ENCODE peak calls at places on chromosomes 6 and 20, in nine cellular contexts. R is activated CD8-positive, alpha-beta T cell treated with anti-CD3 and anti-CD28 coated beads, Interleukin-2, amount 10 ng/mL, durations not matched to agents 7 days and 5 days; L is left lobe of liver; S is pancreas; V is left cardiac atrium; Y is stimulated activated memory B cell treated with anti-CD40 and anti-IgM and Interleukin-4, amounts not matched to agents 10 μg/mL and 1 μg/mL and 100 μg/mL, for 72 hours; X is naive thymus-derived CD4-positive, alpha-beta T cell; M is natural killer cell; P is HepG2. G is an unnamed sample.

GRCh38 chr6:20116792-20117191 is 95.5 kb downstream of the MBOAT1 start:
- ATAC-seq in M (no peak), X (no peak), P (no peak), L (no peak), R (no peak), S (no peak), Y (no peak), V (no peak), G (no peak)

GRCh38 chr20:50309764-50310672 is 119.4 kb downstream of the CEBPB start:
- ATAC-seq in V (no peak), Y (no peak), S (no peak), X (no peak), M (no peak), R (no peak), P (no peak), L (no peak), G (no peak)

GRCh38 chr20:48849779-48850178 is 22.0 kb upstream of the PREX1 start:
- ATAC-seq in X (no peak), L (no peak), S (no peak), R (no peak), M (no peak), V (no peak), Y (no peak), P (no peak), G (no peak)

GRCh38 chr6:54907316-54907715 is 60.7 kb downstream of the FAM83B start:
- ATAC-seq in R (no peak), L (no peak), X (no peak), M (no peak), V (no peak), Y (no peak), S (no peak), P (no peak), G (no peak)

GRCh38 chr6:49979584-49979983 is 10.2 kb upstream of the DEFB113 start:
- ATAC-seq in V (no peak), L (no peak), S (no peak), M (no peak), R (no peak), Y (no peak), P (no peak), X (no peak), G (no peak)

GRCh38 chr6:13113956-13114593 is 214.3 kb downstream of the TBC1D7 start:
- ATAC-seq in P (no peak), X (no peak), V (no peak), S (peak; percentile 78), Y (no peak), L (no peak), R (no peak), M (no peak), G (no peak)

GRCh38 chr6:71582820-71583219 is 294.2 kb downstream of the OGFRL1 start:
- ATAC-seq in S (no peak), P (no peak), X (no peak), Y (no peak), L (no peak), M (no peak), R (no peak), V (no peak), G (no peak)

GRCh38 chr6:34301408-34301807 is 52.6 kb upstream of the SMIM29 start:
- ATAC-seq in M (no peak), R (no peak), Y (no peak), P (no peak), L (peak; percentile 45), V (peak; percentile 89), X (no peak), S (peak; percentile 83), G (peak; percentile 57)

GRCh38 chr6:21107796-21108195 is 485.8 kb upstream of the SOX4 start:
- ATAC-seq in X (no peak), P (no peak), L (no peak), V (no peak), S (no peak), R (no peak), Y (no peak), M (no peak), G (no peak)

GRCh38 chr6:126337323-126337722 is 2.6 kb upstream of the CENPW start:
- ATAC-seq in M (no peak), L (peak; percentile 74), V (peak; percentile 75), P (no peak), S (no peak), R (no peak), Y (no peak), X (peak; percentile 26), G (peak; percentile 83)

GRCh38 chr6:157381631-157382621 is 936 bp downstream of the ZDHHC14 start:
- ATAC-seq in Y (peak; percentile 49), P (no peak), X (peak; percentile 24), R (peak; percentile 19), S (no peak), L (peak; percentile 25), V (no peak), M (peak; percentile 24), G (no peak)

GRCh38 chr6:132153221-132153896 is 202.2 kb upstream of the CCN2 start:
- ATAC-seq in V (no peak), R (no peak), L (no peak), Y (no peak), M (no peak), P (no peak), S (no peak), X (no peak), G (no peak)

GRCh38 chr6:169669889-169670288 is 31.9 kb downstream of the WDR27 start:
- ATAC-seq in P (no peak), V (peak; percentile 41), Y (no peak), L (peak; percentile 64), S (no peak), R (no peak), X (no peak), M (no peak), G (peak; percentile 41)

GRCh38 chr20:10288421-10288820 is 69.8 kb downstream of the SNAP25 start:
- ATAC-seq in X (no peak), S (no peak), M (no peak), L (no peak), V (no peak), R (no peak), Y (no peak), P (no peak), G (no peak)

GRCh38 chr6:83221886-83222479 is 28.8 kb downstream of the RWDD2A start:
- ATAC-seq in Y (no peak), S (peak; percentile 52), L (peak; percentile 55), X (no peak), M (no peak), R (no peak), V (no peak), P (no peak), G (no peak)

GRCh38 chr6:42727084-42727601 is 4.7 kb upstream of the PRPH2 start:
- ATAC-seq in Y (no peak), R (peak; percentile 5), X (no peak), V (peak; percentile 58), S (peak; percentile 41), M (no peak), L (peak; percentile 40), P (peak; percentile 36), G (peak; percentile 55)

GRCh38 chr6:7674291-7674690 is 51.6 kb upstream of the BMP6 start:
- ATAC-seq in Y (no peak), X (no peak), S (no peak), V (no peak), M (no peak), P (no peak), L (no peak), R (no peak), G (no peak)

G was measured in gastroesophageal sphincter.